ENCODE peak calls at places on chromosomes 1 and 21, in eight cellular contexts. D, K, V, W, C, U, E and G are unnamed samples. For H3K9me3, the result is how much of the 10 kb centered on the place peaks cover.

GRCh38 chr1:176880954-176881595 is 283.4 kb downstream of the ASTN1 start:
- DNase-seq in D (peak), U (no peak), E (peak), K (peak), V (peak), C (peak), W (peak), G (peak)

GRCh38 chr1:219329606-219330005 is 155.9 kb downstream of the LYPLAL1 start:
- DNase-seq in K (no peak), W (no peak), C (no peak), V (no peak), U (no peak), D (peak), E (no peak), G (no peak)

GRCh38 chr21:44407493-44407892 is 47.8 kb upstream of the LRRC3 start:
- DNase-seq in K (no peak), V (no peak), C (no peak), W (no peak), D (no peak), E (no peak), U (no peak), G (no peak)

GRCh38 chr1:173064011-173064410 is 13.3 kb upstream of the TNFSF18 start:
- DNase-seq in W (no peak), U (no peak), K (no peak), V (no peak), D (peak), E (no peak), C (no peak), G (no peak)

GRCh38 chr21:44328242-44328895 is 10.8 kb downstream of the CFAP410 start:
- DNase-seq in K (no peak), U (no peak), E (no peak), C (no peak), D (no peak), W (no peak), V (no peak), G (no peak)

GRCh38 chr1:193846881-193847280 is 660.5 kb upstream of the B3GALT2 start:
- DNase-seq in C (no peak), D (peak), E (no peak), W (no peak), V (no peak), K (no peak), U (no peak), G (no peak)

GRCh38 chr21:14591882-14592281 is 45.8 kb upstream of the SAMSN1 start:
- DNase-seq in C (no peak), V (no peak), W (peak), E (no peak), U (no peak), D (no peak), K (no peak), G (no peak)

GRCh38 chr1:35931424-35932157 is 686 bp downstream of the AGO3 start:
- DNase-seq in E (peak), D (peak), K (peak), V (no peak), W (peak), U (peak), C (no peak), G (no peak)

GRCh38 chr1:245279346-245279745 is 124.6 kb downstream of the KIF26B start:
- DNase-seq in W (no peak), U (peak), D (no peak), C (no peak), V (no peak), E (no peak), K (no peak), G (no peak)

GRCh38 chr1:18110968-18111367 is 3.4 kb downstream of the IGSF21 start:
- DNase-seq in U (no peak), W (no peak), E (no peak), K (no peak), C (no peak), V (no peak), D (no peak), G (no peak)

GRCh38 chr1:41776896-41777431 is 141.8 kb downstream of the HIVEP3 start:
- DNase-seq in K (no peak), U (no peak), D (no peak), C (no peak), V (no peak), W (no peak), E (no peak), G (no peak)

GRCh38 chr1:3783651-3784474 is 11.3 kb downstream of the SMIM1 start:
- DNase-seq in K (no peak), C (no peak), E (no peak), V (no peak), U (no peak), D (no peak), W (no peak), G (no peak)

GRCh38 chr1:81304187-81304586 is 496.5 kb upstream of the ADGRL2 start:
- DNase-seq in U (no peak), E (no peak), D (peak), W (no peak), K (no peak), V (no peak), C (peak), G (no peak)

GRCh38 chr1:2797741-2798016 is 3.8 kb downstream of the TTC34 start:
- DNase-seq in W (no peak), D (no peak), U (no peak), E (no peak), K (no peak), C (no peak), V (no peak), G (no peak)

GRCh38 chr21:39263372-39263771 is 50.1 kb downstream of the BRWD1 start:
- DNase-seq in V (no peak), W (no peak), K (no peak), E (no peak), U (no peak), C (no peak), D (peak), G (no peak)

GRCh38 chr1:212635141-212635601 is 26.6 kb downstream of the ATF3 start:
- DNase-seq in D (peak), E (no peak), W (no peak), V (peak), C (no peak), U (no peak), K (no peak), G (no peak)

GRCh38 chr21:45129231-45129923 is 55.0 kb downstream of the ADARB1 start:
- DNase-seq in W (peak), E (peak), C (no peak), K (peak), D (peak), U (no peak), V (no peak), G (no peak)

GRCh38 chr1:163928649-163929048 is 606.9 kb downstream of the NUF2 start:
- DNase-seq in K (no peak), E (no peak), V (no peak), W (no peak), D (no peak), C (no peak), U (no peak), G (no peak)

GRCh38 chr1:208513799-208514198 is 269.6 kb upstream of the PLXNA2 start:
- DNase-seq in W (no peak), E (no peak), C (no peak), V (no peak), K (no peak), U (peak), D (no peak), G (no peak)

GRCh38 chr1:36710008-36710407 is 227.3 kb upstream of the CSF3R start:
- DNase-seq in U (no peak), C (no peak), D (no peak), W (no peak), V (no peak), K (peak), E (no peak), G (no peak)

GRCh38 chr1:171715813-171716251 is 26.0 kb downstream of the VAMP4 start:
- DNase-seq in U (no peak), E (no peak), V (peak), W (no peak), D (peak), K (no peak), C (no peak), G (peak)

GRCh38 chr1:63779338-63779819 is 5.6 kb downstream of the ROR1 start:
- DNase-seq in U (peak), C (no peak), V (no peak), D (peak), W (no peak), K (no peak), E (no peak), G (no peak)

GRCh38 chr1:66256629-66257575 is 277.1 kb upstream of the SGIP1 start:
- DNase-seq in U (no peak), E (no peak), W (no peak), K (no peak), C (no peak), V (no peak), D (no peak), G (no peak)

GRCh38 chr1:63916485-63917360 is 142.9 kb downstream of the ROR1 start:
- DNase-seq in E (no peak), W (no peak), U (no peak), C (no peak), D (no peak), V (no peak), K (no peak), G (no peak)

GRCh38 chr1:215418876-215419442 is 148.1 kb upstream of the KCTD3 start:
- DNase-seq in E (no peak), V (no peak), K (no peak), U (no peak), W (no peak), D (no peak), C (no peak), G (no peak)

GRCh38 chr1:117392776-117393175 is 25.5 kb downstream of the MAN1A2 start:
- DNase-seq in K (no peak), U (no peak), E (no peak), V (no peak), D (no peak), W (no peak), C (no peak), G (no peak)

GRCh38 chr1:202462342-202463076 is 114.0 kb downstream of the PPP1R12B start:
- DNase-seq in C (no peak), D (no peak), U (no peak), E (no peak), W (peak), V (no peak), K (no peak), G (no peak)

GRCh38 chr1:227888404-227889046 is 59.2 kb downstream of the WNT9A start:
- DNase-seq in C (no peak), K (no peak), U (peak), W (no peak), E (peak), V (no peak), D (no peak), G (no peak)

GRCh38 chr1:227741166-227741870 is 6.1 kb downstream of the SNAP47 start:
- DNase-seq in U (no peak), D (no peak), K (no peak), V (no peak), E (no peak), C (no peak), W (no peak), G (no peak)

GRCh38 chr1:163250382-163250974 is 47.8 kb upstream of the RGS5 start:
- DNase-seq in W (no peak), D (no peak), K (no peak), U (no peak), C (no peak), V (no peak), E (no peak), G (no peak)

GRCh38 chr1:63004868-63005267 is 220.9 kb downstream of the ATG4C start:
- DNase-seq in V (no peak), K (no peak), C (peak), E (no peak), D (no peak), W (no peak), U (no peak), G (peak)

GRCh38 chr1:245682638-245683376 is 528.0 kb downstream of the KIF26B start:
- DNase-seq in K (no peak), D (peak), C (no peak), U (no peak), W (peak), E (no peak), V (no peak), G (no peak)

GRCh38 chr1:19559641-19560040 is 74.3 kb upstream of the CAPZB start:
- DNase-seq in D (peak), V (no peak), E (no peak), K (no peak), U (no peak), C (no peak), W (no peak), G (no peak)

GRCh38 chr1:172671591-172671990 is 12.7 kb downstream of the FASLG start:
- DNase-seq in D (peak), U (no peak), C (no peak), E (no peak), V (no peak), W (no peak), K (no peak), G (peak)

GRCh38 chr1:225470210-225470609 is 42.4 kb upstream of the LBR start:
- DNase-seq in U (no peak), V (no peak), E (peak), C (no peak), D (no peak), W (no peak), K (peak), G (no peak)

GRCh38 chr1:248696261-248696660 is 6.3 kb downstream of the OR14I1 start:
- DNase-seq in D (no peak), K (no peak), V (peak), C (peak), E (no peak), U (no peak), W (no peak), G (peak)

GRCh38 chr1:227903061-227903521 is 44.6 kb downstream of the WNT9A start:
- DNase-seq in V (no peak), D (no peak), C (no peak), U (no peak), W (no peak), E (no peak), K (no peak), G (no peak)

GRCh38 chr1:204684206-204684536 is 1.4 kb downstream of the LRRN2 start:
- DNase-seq in K (no peak), V (no peak), W (no peak), D (no peak), U (no peak), E (no peak), C (no peak), G (no peak)

GRCh38 chr1:42420911-42421585 is 34.8 kb downstream of the ZMYND12 start:
- DNase-seq in K (no peak), W (peak), U (no peak), D (peak), V (no peak), C (no peak), E (peak), G (no peak)

GRCh38 chr1:44559913-44560312 is 114.4 kb downstream of the TMEM53 start:
- DNase-seq in K (peak), W (no peak), C (no peak), E (no peak), V (no peak), D (no peak), U (no peak), G (no peak)
- H3K9me3 ChIP-seq in K (under half), W (under half), C (under half), E (under half), V (under half), D (under half), U (under half), G (under half)

GRCh38 chr1:234726359-234726836 is 116.4 kb upstream of the IRF2BP2 start:
- DNase-seq in K (no peak), V (peak), D (peak), E (peak), W (no peak), C (no peak), U (no peak), G (no peak)
- H3K4me3 ChIP-seq in K (no peak), V (peak), D (no peak), E (no peak), W (no peak), C (no peak), U (no peak), G (no peak)

GRCh38 chr1:8740034-8740449 is 77.4 kb downstream of the RERE start:
- DNase-seq in V (no peak), E (no peak), K (no peak), C (no peak), D (peak), U (no peak), W (no peak), G (no peak)
- H3K9me3 ChIP-seq in V (under half), E (under half), K (under half), C (under half), D (under half), U (under half), W (under half), G (under half)

DNA sequence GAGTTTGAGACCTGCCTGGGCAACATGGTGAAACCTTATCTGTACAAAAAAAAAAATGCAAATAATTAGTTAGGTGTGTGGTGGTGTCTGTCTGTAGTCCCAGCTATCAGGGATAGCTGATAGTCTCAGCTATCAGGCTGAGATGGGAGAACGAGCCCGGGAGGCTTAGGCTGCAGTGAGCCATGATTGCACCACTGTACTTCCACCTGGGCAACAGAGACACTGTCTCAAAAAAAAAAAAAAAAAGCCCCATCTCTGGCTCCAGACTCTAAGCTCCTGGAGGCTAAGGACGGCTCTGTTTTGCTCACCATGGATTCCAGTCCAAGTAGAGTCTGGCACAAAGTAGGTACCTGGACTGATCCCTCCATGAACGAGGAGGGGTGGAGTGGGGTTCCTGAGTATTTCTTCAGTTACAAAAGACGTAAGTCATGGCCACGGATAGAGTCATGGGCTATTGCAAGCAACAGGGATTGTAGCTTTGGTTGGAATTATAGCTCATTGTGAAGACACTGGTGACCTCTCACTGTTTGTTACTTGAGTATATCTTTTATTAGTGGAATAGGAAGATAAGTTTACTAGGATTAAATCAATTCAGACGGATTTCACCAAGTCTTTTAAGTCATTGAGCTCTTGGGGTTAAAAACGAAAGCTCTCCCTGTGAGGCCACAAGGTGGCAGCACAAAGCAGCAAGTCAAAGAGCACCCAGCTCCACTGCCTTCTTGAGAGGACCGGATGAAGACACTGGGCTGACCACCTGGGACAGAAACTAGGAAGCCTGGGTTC is 35.6 kb upstream of the TMEM61 start:
- DNase-seq in E (peak), W (peak), U (no peak), C (peak), D (peak), K (peak), V (peak), G (peak)
- H3K4me3 ChIP-seq in E (no peak), W (no peak), U (no peak), C (no peak), D (no peak), K (no peak), V (no peak), G (no peak)

DNA sequence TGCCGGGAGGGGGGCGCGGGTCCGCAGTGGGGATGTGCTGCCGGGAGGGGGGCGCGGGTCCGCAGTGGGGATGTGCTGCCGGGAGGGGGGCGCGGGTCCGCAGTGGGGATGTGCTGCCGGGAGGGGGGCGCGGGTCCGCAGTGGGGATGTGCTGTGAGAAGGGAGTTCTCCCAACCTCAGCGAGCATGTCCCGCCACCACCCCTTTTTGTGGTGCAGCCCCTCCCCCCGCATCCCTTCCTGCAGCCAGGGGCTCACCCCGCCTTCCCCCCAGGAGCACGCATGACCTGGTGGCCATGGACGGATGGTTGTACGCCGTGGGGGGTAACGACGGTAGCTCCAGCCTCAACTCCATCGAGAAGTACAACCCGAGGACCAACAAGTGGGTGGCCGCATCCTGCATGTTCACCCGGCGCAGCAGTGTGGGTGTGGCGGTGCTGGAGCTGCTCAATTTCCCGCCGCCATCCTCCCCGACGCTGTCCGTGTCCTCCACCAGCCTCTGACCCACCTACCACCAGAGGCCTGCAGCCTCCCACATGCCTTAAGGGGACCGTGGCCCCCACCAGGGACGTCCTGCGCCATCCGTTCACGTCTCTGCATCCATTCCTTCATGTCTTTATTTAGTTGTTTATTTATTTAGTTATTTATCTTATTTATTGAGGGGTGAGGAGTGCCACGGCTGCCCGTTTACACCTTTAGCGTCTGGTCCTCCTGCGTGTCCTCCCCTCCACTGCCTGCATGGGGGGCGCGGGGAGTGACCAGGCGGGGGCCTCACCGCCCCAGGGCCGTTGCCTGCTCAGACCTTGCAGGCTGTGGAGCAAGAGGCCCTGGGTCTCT is 1.4 kb upstream of the PLEKHN1 start:
- DNase-seq in U (no peak), E (no peak), W (no peak), V (no peak), K (no peak), D (no peak), C (no peak), G (no peak)
- H3K9me3 ChIP-seq in U (under half), E (under half), W (under half), V (under half), K (under half), D (under half), C (under half), G (under half)

DNA sequence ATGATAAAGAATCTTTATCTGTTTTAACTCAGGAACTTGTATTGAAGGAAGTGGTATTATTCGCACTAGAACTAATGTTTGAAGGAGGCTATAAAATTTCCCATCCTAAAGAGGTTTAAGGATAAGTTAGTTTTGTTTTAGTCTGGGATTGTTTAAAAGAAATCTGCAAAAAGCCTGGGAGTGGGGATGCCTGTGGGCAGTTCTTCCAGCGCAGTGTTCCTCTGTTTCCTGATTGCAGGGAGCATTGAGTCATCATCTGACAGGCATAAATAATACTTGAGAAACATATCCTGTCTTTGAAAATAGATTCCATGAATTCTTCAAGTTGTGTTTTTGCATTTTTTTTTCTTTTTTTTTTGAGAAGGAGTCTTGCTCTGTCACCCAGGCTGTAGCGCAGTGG is 350.8 kb upstream of the PTBP2 start:
- DNase-seq in V (no peak), W (no peak), K (no peak), E (no peak), D (peak), C (no peak), U (no peak), G (no peak)
- H3K4me3 ChIP-seq in V (no peak), W (no peak), K (no peak), E (no peak), D (no peak), C (no peak), U (no peak), G (no peak)

DNA sequence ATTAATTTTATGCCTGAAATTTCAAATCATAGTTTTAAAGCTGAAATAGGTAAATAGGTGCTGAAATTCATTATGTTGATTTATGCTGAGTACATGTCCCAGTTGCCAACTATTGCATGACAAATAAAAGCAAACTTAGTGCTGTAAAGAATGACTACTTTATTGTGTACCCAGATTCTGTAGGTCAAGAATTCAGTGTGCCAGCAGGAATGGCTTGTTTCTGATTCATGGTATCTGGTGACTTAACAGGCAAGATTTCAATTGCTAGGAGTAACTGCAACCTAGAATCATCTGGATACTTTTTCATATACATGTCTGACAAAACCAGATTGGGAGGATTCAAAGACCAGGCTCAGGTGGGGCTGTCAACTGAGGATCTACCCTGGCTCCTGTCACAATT is 678.4 kb upstream of the ADAMTS5 start:
- DNase-seq in D (peak), E (no peak), W (no peak), V (no peak), C (no peak), U (no peak), K (no peak), G (no peak)
- H3K9me3 ChIP-seq in D (under half), E (under half), W (under half), V (under half), C (under half), U (under half), K (under half), G (under half)